ENCODE peak calls at places on chromosome 15, in ten cellular contexts. B is HCT116, G is WTC11, N is A549, T is K562, D is SK-N-SH, Q is HepG2, I is NB4, E is H1, X is GM12878. A is an unnamed sample.

GRCh38 chr15:42157981-42158765 is 1.7 kb upstream of the PLA2G4F start:
- DNase-seq in B (no peak), G (no peak), N (no peak), T (peak; percentile 62), D (no peak), Q (no peak), I (no peak), E (no peak), X (no peak), A (no peak)

GRCh38 chr15:60614862-60615771 is 136.2 kb upstream of the ICE2 start:
- DNase-seq in B (no peak), G (peak; percentile 33), N (no peak), T (peak; percentile 85), D (no peak), Q (no peak), I (no peak), E (no peak), X (no peak), A (no peak)

GRCh38 chr15:78536134-78536533 is 4.1 kb upstream of the PSMA4 start:
- DNase-seq in B (no peak), G (no peak), N (no peak), T (no peak), D (no peak), Q (no peak), I (no peak), E (no peak), X (no peak), A (no peak)

GRCh38 chr15:39691229-39691628 is 91.4 kb downstream of the FSIP1 start:
- DNase-seq in B (no peak), G (no peak), N (no peak), T (no peak), D (no peak), Q (no peak), I (no peak), E (no peak), X (no peak), A (no peak)

GRCh38 chr15:46280753-46281521 is 646.1 kb downstream of the SQOR start:
- DNase-seq in B (no peak), G (peak; percentile 40), N (no peak), T (no peak), D (peak; percentile 23), Q (no peak), I (peak; percentile 14), E (no peak), X (no peak), A (peak; percentile 61)

GRCh38 chr15:77702211-77702957 is 69.7 kb upstream of the LINGO1 start:
- DNase-seq in B (no peak), G (peak; percentile 80), N (peak; percentile 52), T (peak; percentile 42), D (no peak), Q (no peak), I (peak; percentile 30), E (peak; percentile 25), X (no peak), A (peak; percentile 15)

GRCh38 chr15:48966595-48967301 is 3.0 kb upstream of the SHC4 start:
- DNase-seq in B (no peak), G (no peak), N (no peak), T (no peak), D (no peak), Q (no peak), I (peak; percentile 86), E (no peak), X (peak; percentile 55), A (no peak)

GRCh38 chr15:86300371-86301106 is 220.9 kb downstream of the AGBL1 start:
- DNase-seq in B (no peak), G (no peak), N (no peak), T (no peak), D (no peak), Q (no peak), I (no peak), E (no peak), X (no peak), A (no peak)

GRCh38 chr15:72740202-72740601 is 43.4 kb downstream of the ADPGK start:
- DNase-seq in B (no peak), G (no peak), N (no peak), T (no peak), D (no peak), Q (no peak), I (no peak), E (no peak), X (peak; percentile 50), A (no peak)

GRCh38 chr15:73388256-73388781 is 19.6 kb upstream of the HCN4 start:
- DNase-seq in B (peak; percentile 72), G (peak; percentile 26), N (peak; percentile 72), T (no peak), D (no peak), Q (peak; percentile 26), I (no peak), E (no peak), X (no peak), A (no peak)

GRCh38 chr15:101022876-101023275 is 103.7 kb downstream of the LRRK1 start:
- DNase-seq in B (no peak), G (no peak), N (no peak), T (no peak), D (no peak), Q (no peak), I (no peak), E (no peak), X (no peak), A (no peak)

GRCh38 chr15:48318131-48318530 is 13.1 kb upstream of the DUT start:
- DNase-seq in B (no peak), G (peak; percentile 34), N (no peak), T (no peak), D (no peak), Q (no peak), I (no peak), E (no peak), X (no peak), A (no peak)

DNA sequence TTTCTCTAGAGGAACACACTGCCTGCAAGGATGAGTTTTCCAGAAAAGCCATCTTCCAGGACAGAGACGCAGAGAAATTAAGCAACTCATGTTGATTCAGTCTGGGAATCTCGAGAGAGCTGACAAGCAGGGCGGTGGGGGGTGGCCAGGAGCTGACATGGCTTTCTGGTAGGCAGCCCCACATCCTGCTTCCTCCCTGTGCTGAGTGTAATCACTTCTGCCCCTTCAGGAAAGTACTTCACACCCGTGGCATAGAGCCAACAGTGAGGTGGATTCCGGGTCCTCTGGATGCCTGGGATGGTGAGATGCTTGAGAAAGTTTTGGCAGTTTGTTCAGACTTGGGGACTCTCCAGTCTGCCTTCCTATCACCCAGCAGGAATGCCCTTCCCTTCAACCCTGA is 221.1 kb downstream of the SLCO3A1 start:
- DNase-seq in B (no peak), G (no peak), N (no peak), T (no peak), D (no peak), Q (no peak), I (no peak), E (no peak), X (no peak), A (no peak)
- TF ChIP-seq MAX in B (no peak), G (no peak), N (no peak), T (no peak), D (no peak), Q (no peak), I (no peak), E (no peak), X (no peak), A (no peak)

DNA sequence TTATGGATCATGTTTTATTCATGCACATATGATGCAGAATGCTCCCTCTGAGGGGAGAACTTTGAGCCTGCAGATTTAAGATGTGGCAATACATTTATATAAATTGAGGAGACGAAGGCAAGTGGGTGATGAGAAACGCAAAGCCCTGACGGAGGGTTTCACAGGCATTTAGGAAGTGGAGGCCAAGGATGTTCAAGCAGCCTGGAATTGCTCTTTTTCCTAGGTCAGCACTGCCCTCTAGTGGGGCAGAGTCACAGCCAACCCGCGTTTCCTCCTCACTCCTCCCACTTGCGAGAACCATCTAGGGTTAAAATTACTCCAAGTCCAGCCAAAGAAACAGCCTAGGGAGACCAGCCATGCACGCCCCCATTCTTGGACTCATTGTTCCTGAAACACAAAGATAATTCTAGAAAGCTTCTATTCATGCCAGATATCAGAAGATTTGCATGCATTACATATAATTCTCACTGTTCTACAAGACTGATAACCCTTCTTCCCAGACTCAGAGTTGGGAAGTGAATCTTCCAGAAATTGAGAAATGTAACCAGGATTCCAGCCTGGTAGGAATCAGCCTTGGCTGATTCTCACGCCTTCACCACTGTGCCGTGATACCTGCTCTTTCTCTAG is 228.8 kb downstream of the SLCO3A1 start:
- DNase-seq in B (peak; percentile 55), G (peak; percentile 83), N (peak; percentile 67), T (peak; percentile 71), D (peak; percentile 71), Q (peak; percentile 21), I (peak; percentile 78), E (peak; percentile 62), X (no peak), A (peak; percentile 59)
- TF ChIP-seq MAX in B (no peak), G (no peak), N (no peak), T (no peak), D (no peak), Q (no peak), I (peak; percentile 38), E (no peak), X (no peak), A (no peak)

GRCh38 chr15:43769584-43770228 is 7.1 kb downstream of the ELL3 start:
- DNase-seq in B (no peak), G (peak; percentile 78), N (peak; percentile 28), T (peak; percentile 77), D (peak; percentile 72), Q (peak; percentile 50), I (peak; percentile 70), E (peak; percentile 34), X (no peak), A (peak; percentile 77)
- TF ChIP-seq MAX in B (no peak), G (no peak), N (no peak), T (no peak), D (no peak), Q (no peak), I (no peak), E (no peak), X (no peak), A (no peak)

DNA sequence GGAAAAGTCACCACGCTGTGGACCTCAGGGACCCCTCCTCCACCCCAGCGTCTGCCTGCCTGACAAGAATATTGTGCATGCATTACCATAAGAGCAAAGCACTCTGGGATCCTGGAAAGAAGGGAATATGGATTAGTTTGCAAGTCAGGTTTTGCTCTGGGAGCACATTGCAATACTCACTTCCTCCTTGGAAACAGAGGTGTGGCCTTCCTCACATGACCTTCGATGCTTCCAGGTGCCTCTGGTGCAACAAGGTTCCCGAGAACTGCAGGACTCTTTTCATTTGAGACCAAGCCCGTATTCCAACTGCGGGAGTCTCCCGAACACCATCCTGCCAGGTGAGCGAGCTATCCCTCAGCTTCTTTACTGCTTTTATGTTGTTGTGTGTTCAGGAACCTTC is 76.3 kb upstream of the BLM start:
- DNase-seq in B (no peak), G (no peak), N (no peak), T (no peak), D (no peak), Q (no peak), I (no peak), E (no peak), X (no peak), A (no peak)
- TF ChIP-seq MAX in B (no peak), G (no peak), N (no peak), T (no peak), D (no peak), Q (no peak), I (no peak), E (no peak), X (no peak), A (no peak)

A was measured in endothelial cell of umbilical vein.